ENCODE peak calls at places on chromosomes 4 and X, in six cellular contexts. L, Y, M, E, W and N are unnamed samples.

GRCh38 chr4:85607624-85608023 is 132.7 kb downstream of the ARHGAP24 start:
- DNase-seq in W (no peak), L (no peak), E (no peak), Y (no peak), M (no peak), N (no peak)

GRCh38 chr4:48756689-48757220 is 23.3 kb downstream of the FRYL start:
- DNase-seq in L (no peak), E (no peak), W (no peak), M (no peak), Y (no peak), N (no peak)

GRCh38 chrX:151393514-151393913 is 3.5 kb upstream of the VMA21 start:
- DNase-seq in E (peak), L (no peak), Y (no peak), W (no peak), M (peak), N (no peak)

GRCh38 chr4:128847074-128847724 is 37.7 kb downstream of the JADE1 start:
- DNase-seq in M (no peak), E (no peak), W (no peak), L (no peak), Y (no peak), N (no peak)

GRCh38 chrX:262391-262909 is 18.7 kb upstream of the PLCXD1 start:
- DNase-seq in L (no peak), M (no peak), E (no peak), Y (no peak), W (no peak), N (no peak)

GRCh38 chr4:8577972-8578371 is 2.2 kb upstream of the GPR78 start:
- DNase-seq in E (no peak), W (no peak), Y (no peak), L (no peak), M (no peak), N (no peak)

GRCh38 chr4:132956951-132957350 is 192.1 kb upstream of the PCDH10 start:
- DNase-seq in Y (no peak), M (no peak), E (no peak), L (peak), W (no peak), N (no peak)

GRCh38 chrX:44975666-44976263 is 102.8 kb downstream of the KDM6A start:
- DNase-seq in W (no peak), Y (no peak), E (no peak), M (no peak), L (no peak), N (no peak)

GRCh38 chr4:5888706-5889696 is 3.9 kb downstream of the CRMP1 start:
- DNase-seq in W (no peak), L (no peak), E (no peak), Y (no peak), M (no peak), N (no peak)